ENCODE peak calls at places on chromosomes 11 and 22, in six cellular contexts. K, T, N, H, F and Z are unnamed samples.

GRCh38 chr22:42158456-42159132 is 28.0 kb upstream of the CYP2D6 start:
- DNase-seq in K (no peak), T (no peak), F (no peak), N (no peak), H (no peak), Z (no peak)

GRCh38 chr11:4619514-4619913 is 11.5 kb upstream of the TRIM68 start:
- DNase-seq in T (no peak), N (no peak), H (no peak), K (no peak), F (no peak), Z (no peak)

GRCh38 chr11:22957890-22958289 is 97.6 kb upstream of the CCDC179 start:
- DNase-seq in N (no peak), F (no peak), H (no peak), T (no peak), K (no peak), Z (no peak)

GRCh38 chr22:37352481-37352880 is 70.2 kb downstream of the CYTH4 start:
- DNase-seq in H (no peak), K (no peak), N (no peak), F (no peak), T (no peak), Z (no peak)

GRCh38 chr22:36879775-36880174 is 19.0 kb downstream of the NCF4 start:
- DNase-seq in T (no peak), H (no peak), N (no peak), K (no peak), F (no peak), Z (no peak)

GRCh38 chr11:15108592-15109130 is 6.1 kb upstream of the INSC start:
- DNase-seq in K (no peak), N (no peak), H (no peak), T (no peak), F (no peak), Z (no peak)

GRCh38 chr11:102116453-102117205 is 6.4 kb downstream of the YAP1 start:
- DNase-seq in K (peak; percentile 30), N (no peak), H (no peak), T (no peak), F (no peak), Z (no peak)

GRCh38 chr11:6397636-6398035 is 7.4 kb downstream of the SMPD1 start:
- DNase-seq in N (no peak), T (no peak), F (no peak), K (no peak), H (no peak), Z (no peak)

GRCh38 chr22:41989246-41989645 is 9.3 kb upstream of the WBP2NL start:
- DNase-seq in T (no peak), H (no peak), F (no peak), N (no peak), K (no peak), Z (no peak)

GRCh38 chr11:72352859-72353551 is 81.3 kb downstream of the CLPB start:
- DNase-seq in K (no peak), F (peak; percentile 47), T (peak; percentile 8), H (peak; percentile 51), N (no peak), Z (no peak)

GRCh38 chr22:29387921-29388758 is at the start of gene AP1B1:
- DNase-seq in H (peak; percentile 98), F (peak; percentile 69), K (peak; percentile 90), T (peak; percentile 96), N (peak; percentile 96), Z (peak; percentile 85)

GRCh38 chr11:16612801-16613400 is 125.5 kb upstream of the C11orf58 start:
- DNase-seq in K (no peak), H (peak; percentile 60), T (no peak), N (no peak), F (no peak), Z (no peak)

GRCh38 chr11:20327377-20327776 is 36.1 kb upstream of the HTATIP2 start:
- DNase-seq in T (no peak), H (peak; percentile 60), F (no peak), N (no peak), K (no peak), Z (no peak)

GRCh38 chr11:34564406-34564805 is 50.8 kb upstream of the ELF5 start:
- DNase-seq in K (no peak), F (no peak), H (no peak), N (no peak), T (no peak), Z (no peak)

GRCh38 chr11:34558211-34558610 is 44.6 kb upstream of the ELF5 start:
- DNase-seq in N (no peak), H (no peak), T (no peak), F (no peak), K (no peak), Z (no peak)

GRCh38 chr11:34560511-34560910 is 46.9 kb upstream of the ELF5 start:
- DNase-seq in N (no peak), F (no peak), T (no peak), K (no peak), H (no peak), Z (no peak)

DNA sequence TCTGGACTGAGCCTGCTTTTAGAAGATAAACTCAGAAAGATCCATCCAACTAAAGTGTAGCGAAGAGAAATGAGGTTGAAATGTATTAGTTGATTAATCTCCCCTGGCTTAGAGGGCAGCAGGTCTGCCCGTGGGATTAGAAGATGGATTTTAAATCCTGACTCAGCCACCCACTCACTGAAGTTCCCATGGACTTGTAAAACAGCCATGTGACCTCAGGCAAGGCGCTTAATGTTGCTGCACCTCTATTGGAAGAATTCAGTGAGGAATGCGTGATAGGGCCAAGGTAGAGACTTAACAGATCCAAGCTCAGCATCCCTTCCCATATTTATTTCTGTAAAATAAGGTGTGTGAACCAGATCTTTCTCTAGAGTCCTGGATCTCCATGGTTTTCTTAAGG is 45.1 kb upstream of the ELF5 start:
- DNase-seq in N (no peak), H (no peak), K (no peak), T (no peak), F (no peak), Z (no peak)
- TF ChIP-seq GABPA in N (no peak), H (no peak), K (no peak), T (no peak), F (no peak), Z (no peak)

GRCh38 chr11:108593214-108593909 is at the start of gene EXPH5:
- DNase-seq in H (peak; percentile 92), N (peak; percentile 96), T (peak; percentile 98), K (peak; percentile 83), F (peak; percentile 82), Z (peak; percentile 82)

GRCh38 chr11:108592591-108593213 is 866 bp downstream of the EXPH5 start:
- DNase-seq in N (peak; percentile 56), F (no peak), K (no peak), H (peak; percentile 69), T (peak; percentile 47), Z (no peak)

GRCh38 chr11:108596701-108597100 is 3.1 kb upstream of the EXPH5 start:
- DNase-seq in F (no peak), H (no peak), T (no peak), N (no peak), K (no peak), Z (no peak)

GRCh38 chr11:108591893-108592292 is 1.7 kb downstream of the EXPH5 start:
- DNase-seq in K (no peak), H (no peak), T (peak; percentile 34), F (no peak), N (no peak), Z (no peak)

DNA sequence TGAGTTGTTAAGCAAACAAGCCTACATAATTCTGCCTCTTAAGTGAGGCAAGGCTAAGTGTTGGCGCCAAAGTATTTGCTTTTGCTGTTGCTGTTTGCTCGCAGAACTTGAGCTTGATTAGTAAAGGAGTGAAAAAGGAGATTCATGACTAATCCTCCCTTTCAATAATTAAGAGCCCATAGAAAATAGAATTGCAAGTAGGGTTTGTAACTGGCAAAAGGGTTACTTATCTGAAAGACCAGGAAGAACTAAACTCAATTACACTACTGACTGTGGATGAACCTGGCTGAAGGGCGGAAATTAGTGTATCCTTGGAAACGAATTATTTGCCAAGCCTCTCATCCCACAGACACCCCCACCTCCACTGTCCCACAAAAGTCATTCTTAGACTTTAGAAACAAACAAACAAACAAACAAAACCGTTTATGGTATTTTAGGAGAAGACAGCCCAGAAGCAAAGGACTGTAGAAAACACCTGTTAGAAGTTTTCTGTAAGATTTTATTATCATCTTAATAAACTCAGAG is 404 bp upstream of the EXPH5 start:
- DNase-seq in H (peak; percentile 23), T (peak; percentile 31), N (no peak), F (no peak), K (no peak), Z (no peak)
- TF ChIP-seq GABPA in H (no peak), T (no peak), N (no peak), F (no peak), K (no peak), Z (no peak)

GRCh38 chr11:64718780-64719124 is 4.2 kb downstream of the NRXN2 start:
- DNase-seq in K (no peak), N (no peak), H (no peak), F (no peak), T (no peak), Z (no peak)
- TF ChIP-seq GABPA in K (no peak), N (no peak), H (no peak), F (no peak), T (no peak), Z (no peak)

DNA sequence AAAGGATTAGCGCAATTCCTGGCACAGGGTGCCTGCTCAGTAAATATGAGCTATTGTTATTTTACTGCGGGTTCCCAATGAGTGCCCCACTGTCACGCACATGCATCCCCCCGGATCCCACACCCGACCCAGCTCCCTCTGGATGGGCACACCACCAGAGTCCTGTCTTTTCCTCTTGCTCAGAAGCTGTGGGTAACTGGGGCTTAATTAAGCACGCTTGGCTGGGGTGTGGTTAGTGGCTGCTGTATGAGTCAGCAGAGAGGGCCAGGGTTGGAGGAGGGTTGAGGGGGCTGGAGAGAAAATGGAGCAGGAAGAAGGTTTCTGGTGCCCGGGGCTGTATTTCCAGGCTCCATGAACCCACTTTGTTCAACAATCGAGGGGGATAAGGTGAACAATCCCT is 30.3 kb upstream of the NECTIN1 start:
- DNase-seq in K (no peak), N (no peak), F (no peak), T (peak; percentile 72), H (no peak), Z (no peak)
- TF ChIP-seq GABPA in K (no peak), N (no peak), F (no peak), T (no peak), H (no peak), Z (no peak)

GRCh38 chr11:66317322-66317765 is 500 bp upstream of the CD248 start:
- DNase-seq in N (no peak), F (no peak), K (peak; percentile 18), T (no peak), H (peak; percentile 80), Z (no peak)

GRCh38 chr11:66315498-66315885 is 1.4 kb downstream of the CD248 start:
- DNase-seq in H (no peak), T (no peak), N (no peak), K (no peak), F (no peak), Z (no peak)

GRCh38 chr11:66317766-66318575 is 1.1 kb upstream of the CD248 start:
- DNase-seq in H (peak; percentile 69), N (no peak), K (peak; percentile 70), T (no peak), F (no peak), Z (peak; percentile 98)

GRCh38 chr11:66315921-66316811 is 678 bp downstream of the CD248 start:
- DNase-seq in N (no peak), H (no peak), T (no peak), K (no peak), F (no peak), Z (no peak)

DNA sequence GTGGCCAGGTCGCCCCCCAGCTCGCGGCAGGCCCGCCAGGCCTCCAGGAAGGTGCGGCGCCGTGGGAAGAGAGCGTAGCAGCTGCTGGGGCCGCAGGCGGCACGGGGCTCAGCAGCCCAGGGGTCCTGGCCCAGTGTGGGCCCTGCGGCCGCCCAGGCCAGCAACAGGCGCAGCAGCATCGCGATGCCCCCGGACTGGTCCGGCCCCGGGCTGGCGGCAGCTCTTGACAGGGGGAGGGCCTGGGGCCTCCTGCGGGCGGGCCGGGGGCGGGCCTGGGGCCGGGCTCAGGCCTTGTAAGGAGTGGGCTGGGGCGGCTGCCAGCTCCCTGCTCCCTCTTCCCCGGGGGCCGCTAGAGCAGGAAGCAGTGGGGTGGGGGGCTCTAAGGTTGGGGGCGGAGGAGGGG is at the start of gene CD248:
- DNase-seq in F (no peak), H (peak; percentile 83), T (no peak), K (no peak), N (no peak), Z (no peak)
- TF ChIP-seq GABPA in F (no peak), H (no peak), T (no peak), K (no peak), N (peak; percentile 22), Z (no peak)